ENCODE peak calls at places on chromosome 11, in five cellular contexts. L is NCI-H2081, S is A549, V is prostate gland, F is neuronal stem cell. Y is an unnamed sample.

GRCh38 chr11:3942160-3942955 is 86.9 kb downstream of the STIM1 start:
- DNase-seq in L (no peak), S (no peak), V (no peak), F (no peak), Y (no peak)

GRCh38 chr11:15371533-15371932 is 256.8 kb downstream of the INSC start:
- DNase-seq in L (no peak), S (no peak), V (no peak), F (no peak), Y (no peak)

GRCh38 chr11:117439256-117439655 is 111.6 kb downstream of the CEP164 start:
- DNase-seq in L (no peak), S (no peak), V (no peak), F (no peak), Y (no peak)

GRCh38 chr11:124807660-124808270 is 7.6 kb upstream of the MSANTD2 start:
- DNase-seq in L (no peak), S (no peak), V (no peak), F (no peak), Y (no peak)

GRCh38 chr11:40328890-40329617 is 1130.4 kb downstream of the LRRC4C start:
- DNase-seq in L (peak; percentile 46), S (peak; percentile 98), V (peak; percentile 4), F (no peak), Y (peak; percentile 26)

GRCh38 chr11:19769820-19770219 is 57.2 kb downstream of the NAV2 start:
- DNase-seq in L (no peak), S (no peak), V (no peak), F (no peak), Y (no peak)

GRCh38 chr11:2099523-2100316 is 39.5 kb downstream of the IGF2 start:
- DNase-seq in L (peak; percentile 30), S (no peak), V (peak; percentile 69), F (no peak), Y (peak; percentile 70)

GRCh38 chr11:19756675-19757475 is 44.2 kb downstream of the NAV2 start:
- DNase-seq in L (no peak), S (no peak), V (no peak), F (no peak), Y (no peak)

GRCh38 chr11:118908931-118909618 is 16.7 kb downstream of the BCL9L start:
- DNase-seq in L (peak; percentile 49), S (peak; percentile 84), V (peak; percentile 70), F (no peak), Y (no peak)

GRCh38 chr11:36485296-36485870 is 24.7 kb downstream of the TRAF6 start:
- DNase-seq in L (no peak), S (no peak), V (no peak), F (no peak), Y (no peak)

GRCh38 chr11:20647976-20648565 is 21.3 kb upstream of the NELL1 start:
- DNase-seq in L (peak; percentile 83), S (peak; percentile 41), V (peak; percentile 29), F (peak; percentile 76), Y (peak; percentile 76)

GRCh38 chr11:12091957-12092558 is 18.3 kb upstream of the MICAL2 start:
- DNase-seq in L (peak; percentile 59), S (no peak), V (no peak), F (no peak), Y (peak; percentile 83)

GRCh38 chr11:13635804-13636203 is 32.7 kb upstream of the FAR1 start:
- DNase-seq in L (no peak), S (no peak), V (no peak), F (no peak), Y (no peak)

GRCh38 chr11:35820614-35821013 is 123.2 kb upstream of the LDLRAD3 start:
- DNase-seq in L (no peak), S (no peak), V (no peak), F (no peak), Y (no peak)

GRCh38 chr11:116964269-116964668 is 126.8 kb upstream of the APOA1 start:
- DNase-seq in L (no peak), S (no peak), V (no peak), F (no peak), Y (no peak)

GRCh38 chr11:102780491-102780918 is at the start of gene MMP10:
- DNase-seq in L (peak; percentile 83), S (peak; percentile 60), V (no peak), F (peak; percentile 40), Y (peak; percentile 67)

GRCh38 chr11:61532136-61533038 is 23.8 kb downstream of the LRRC10B start:
- DNase-seq in L (peak; percentile 8), S (peak; percentile 49), V (no peak), F (no peak), Y (peak; percentile 53)

GRCh38 chr11:131609921-131610320 is 239.5 kb downstream of the NTM start:
- DNase-seq in L (no peak), S (no peak), V (no peak), F (no peak), Y (no peak)

GRCh38 chr11:61541568-61541967 is 33.0 kb downstream of the LRRC10B start:
- DNase-seq in L (peak; percentile 39), S (peak; percentile 36), V (no peak), F (peak; percentile 26), Y (no peak)

GRCh38 chr11:95849087-95849825 is 59.0 kb downstream of the CEP57 start:
- DNase-seq in L (peak; percentile 49), S (peak; percentile 64), V (peak; percentile 49), F (peak; percentile 12), Y (peak; percentile 18)

GRCh38 chr11:2581151-2581930 is 118.5 kb downstream of the KCNQ1OT1 start:
- DNase-seq in L (no peak), S (no peak), V (no peak), F (no peak), Y (no peak)

GRCh38 chr11:46127150-46127638 is 5.9 kb upstream of the PHF21A start:
- DNase-seq in L (no peak), S (peak; percentile 91), V (no peak), F (no peak), Y (no peak)

GRCh38 chr11:88312665-88313064 is 24.9 kb downstream of the CTSC start:
- DNase-seq in L (no peak), S (no peak), V (no peak), F (no peak), Y (no peak)

GRCh38 chr11:112931686-112932085 is 29.5 kb upstream of the NCAM1 start:
- DNase-seq in L (no peak), S (no peak), V (no peak), F (no peak), Y (no peak)